ENCODE peak calls at places on chromosomes 13 and 19, in eight cellular contexts. P is cardiac fibroblast, X is AG04450, D is uterus, U is IMR-90, C is GM23338, K is kidney, V is bronchial epithelial cell. Q is an unnamed sample.

GRCh38 chr19:12660980-12661379 is 5.6 kb downstream of the MAN2B1 start:
- DNase-seq in P (no peak), X (no peak), D (no peak), U (no peak), C (no peak), K (no peak), V (no peak), Q (no peak)

GRCh38 chr19:9842834-9843625 is 7.9 kb downstream of the PIN1 start:
- DNase-seq in P (no peak), X (no peak), D (no peak), U (no peak), C (no peak), K (no peak), V (no peak), Q (no peak)

GRCh38 chr13:98293570-98294142 is 116.6 kb upstream of the RNF113B start:
- DNase-seq in P (no peak), X (no peak), D (no peak), U (peak), C (no peak), K (no peak), V (no peak), Q (no peak)

GRCh38 chr19:55210120-55210493 is 806 bp upstream of the PTPRH start:
- DNase-seq in P (peak), X (peak), D (no peak), U (peak), C (no peak), K (peak), V (peak), Q (no peak)

GRCh38 chr13:95679722-95680121 is 2.8 kb downstream of the DNAJC3 start:
- DNase-seq in P (no peak), X (no peak), D (no peak), U (no peak), C (no peak), K (no peak), V (no peak), Q (no peak)

GRCh38 chr13:113176292-113176691 is 17.8 kb downstream of the PROZ start:
- DNase-seq in P (no peak), X (no peak), D (no peak), U (no peak), C (no peak), K (no peak), V (no peak), Q (no peak)

GRCh38 chr13:73079359-73079758 is 20.6 kb downstream of the KLF5 start:
- DNase-seq in P (no peak), X (no peak), D (no peak), U (no peak), C (no peak), K (no peak), V (no peak), Q (no peak)

GRCh38 chr19:6626764-6627163 is 35.8 kb upstream of the CD70 start:
- DNase-seq in P (no peak), X (no peak), D (no peak), U (no peak), C (peak), K (no peak), V (no peak), Q (no peak)

GRCh38 chr13:98451676-98452105 is 125.2 kb downstream of the STK24 start:
- DNase-seq in P (peak), X (no peak), D (peak), U (peak), C (no peak), K (peak), V (no peak), Q (peak)

GRCh38 chr13:95704510-95704909 is 27.6 kb downstream of the DNAJC3 start:
- DNase-seq in P (no peak), X (no peak), D (no peak), U (no peak), C (peak), K (no peak), V (no peak), Q (no peak)

GRCh38 chr13:109787135-109787954 is 962 bp upstream of the IRS2 start:
- DNase-seq in P (peak), X (no peak), D (peak), U (peak), C (peak), K (peak), V (no peak), Q (no peak)

GRCh38 chr13:20828540-20829364 is 55.0 kb upstream of the EEF1AKMT1 start:
- DNase-seq in P (peak), X (no peak), D (no peak), U (peak), C (peak), K (no peak), V (peak), Q (no peak)

GRCh38 chr19:34173145-34173956 is 1.0 kb downstream of the LSM14A start:
- DNase-seq in P (peak), X (no peak), D (peak), U (peak), C (peak), K (peak), V (peak), Q (no peak)

GRCh38 chr13:29791997-29792775 is 58.2 kb downstream of the UBL3 start:
- DNase-seq in P (peak), X (no peak), D (no peak), U (peak), C (no peak), K (no peak), V (no peak), Q (no peak)

GRCh38 chr19:543912-544608 is at the start of gene GZMM:
- DNase-seq in P (no peak), X (no peak), D (no peak), U (no peak), C (no peak), K (peak), V (no peak), Q (no peak)

GRCh38 chr13:112905086-112905485 is 63.9 kb upstream of the MCF2L start:
- DNase-seq in P (no peak), X (no peak), D (no peak), U (no peak), C (no peak), K (no peak), V (no peak), Q (no peak)

GRCh38 chr13:32206097-32206740 is 108.9 kb downstream of the ZAR1L start:
- DNase-seq in P (no peak), X (no peak), D (no peak), U (peak), C (no peak), K (no peak), V (peak), Q (no peak)

GRCh38 chr13:31638577-31638976 is 100.7 kb upstream of the RXFP2 start:
- DNase-seq in P (peak), X (peak), D (no peak), U (peak), C (no peak), K (no peak), V (peak), Q (no peak)

GRCh38 chr13:100828226-100828625 is 153.6 kb upstream of the TMTC4 start:
- DNase-seq in P (no peak), X (no peak), D (no peak), U (no peak), C (peak), K (no peak), V (no peak), Q (no peak)

GRCh38 chr13:27037571-27037970 is 134.0 kb downstream of the USP12 start:
- DNase-seq in P (no peak), X (no peak), D (no peak), U (no peak), C (no peak), K (no peak), V (no peak), Q (no peak)

GRCh38 chr13:40533072-40533471 is 133.4 kb downstream of the FOXO1 start:
- DNase-seq in P (no peak), X (no peak), D (no peak), U (no peak), C (no peak), K (no peak), V (no peak), Q (no peak)

GRCh38 chr13:108120332-108120731 is 95.0 kb downstream of the LIG4 start:
- DNase-seq in P (no peak), X (no peak), D (no peak), U (no peak), C (peak), K (no peak), V (no peak), Q (no peak)

GRCh38 chr13:99316657-99317244 is 9.6 kb upstream of the GPR183 start:
- DNase-seq in P (no peak), X (no peak), D (no peak), U (no peak), C (no peak), K (no peak), V (no peak), Q (no peak)

GRCh38 chr19:40601061-40601973 is at the start of gene LTBP4:
- DNase-seq in P (peak), X (no peak), D (peak), U (no peak), C (peak), K (peak), V (no peak), Q (no peak)

GRCh38 chr19:40604647-40605200 is 3.6 kb downstream of the LTBP4 start:
- DNase-seq in P (no peak), X (no peak), D (peak), U (no peak), C (no peak), K (no peak), V (peak), Q (no peak)

GRCh38 chr19:40603719-40604646 is 2.8 kb downstream of the LTBP4 start:
- DNase-seq in P (peak), X (peak), D (peak), U (peak), C (peak), K (peak), V (peak), Q (peak)

GRCh38 chr19:40605201-40605971 is 4.2 kb downstream of the LTBP4 start:
- DNase-seq in P (peak), X (no peak), D (peak), U (peak), C (peak), K (peak), V (peak), Q (no peak)

GRCh38 chr19:40603071-40603718 is 2.0 kb downstream of the LTBP4 start:
- DNase-seq in P (peak), X (no peak), D (no peak), U (peak), C (peak), K (no peak), V (peak), Q (no peak)
- H3K4me3 ChIP-seq in P (peak), X (peak), D (peak), U (peak), C (peak), K (peak), V (peak), Q (peak)

DNA sequence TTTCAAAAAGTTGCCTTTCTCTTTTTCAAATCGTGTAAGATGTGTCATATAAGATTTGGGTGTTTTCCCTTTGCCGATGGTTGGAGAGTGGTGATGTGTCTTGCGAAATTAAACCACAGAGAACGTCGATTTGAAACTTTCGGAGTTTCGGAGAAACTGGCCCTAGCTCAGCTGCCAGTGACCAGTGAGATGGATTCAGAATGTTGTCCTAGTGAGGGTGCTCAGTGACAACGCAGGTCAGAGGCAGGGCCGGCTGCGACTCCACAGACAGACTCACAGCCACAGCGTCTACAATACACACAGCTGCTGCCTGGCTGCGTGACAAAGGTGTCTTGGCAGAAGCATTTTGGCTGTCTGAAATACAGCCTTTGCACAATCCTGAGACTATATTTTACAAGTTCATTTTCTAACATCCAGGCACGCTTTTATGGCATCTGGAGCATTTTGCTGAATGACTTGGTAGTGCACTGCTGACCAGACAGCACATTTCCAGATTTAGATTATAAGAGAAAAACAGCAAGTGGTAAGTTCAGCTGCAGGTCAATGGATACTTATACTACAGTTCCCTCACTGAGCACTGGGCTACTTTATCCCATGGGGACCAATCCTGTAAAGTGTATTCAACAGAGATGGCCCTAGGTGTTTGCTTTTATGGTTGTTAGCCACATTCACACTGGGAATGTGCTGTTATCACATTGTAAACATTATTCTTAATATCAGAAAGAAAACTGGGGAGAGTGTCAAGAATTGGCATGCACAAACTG is 207.5 kb downstream of the KCNRG start:
- DNase-seq in P (peak), X (no peak), D (peak), U (peak), C (no peak), K (peak), V (peak), Q (peak)
- TF ChIP-seq CTCF in P (no peak), X (no peak), D (no peak), U (no peak), C (no peak), K (no peak), V (no peak), Q (no peak)

DNA sequence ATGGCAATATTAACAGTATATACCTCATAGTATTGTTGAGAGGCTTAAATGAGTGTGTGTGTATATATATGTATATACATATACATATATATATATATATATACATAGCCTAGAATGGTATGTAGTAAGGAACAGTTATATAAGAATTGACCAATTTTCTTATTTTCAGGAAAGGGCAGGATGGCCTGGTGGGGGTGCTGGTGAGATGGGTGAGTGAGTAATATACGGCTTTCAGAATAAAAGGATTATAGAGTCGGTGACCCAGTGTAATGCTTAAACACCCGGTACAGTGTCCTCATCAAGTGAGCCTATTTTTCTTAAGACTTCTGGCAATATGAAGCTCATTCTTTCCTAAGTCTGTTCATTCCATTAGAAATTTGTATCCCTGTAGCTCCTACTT is 11.7 kb upstream of the FAM216B start:
- DNase-seq in P (peak), X (no peak), D (no peak), U (no peak), C (peak), K (no peak), V (no peak), Q (no peak)
- H3K4me3 ChIP-seq in P (no peak), X (no peak), D (no peak), U (no peak), C (no peak), K (no peak), V (no peak), Q (no peak)

DNA sequence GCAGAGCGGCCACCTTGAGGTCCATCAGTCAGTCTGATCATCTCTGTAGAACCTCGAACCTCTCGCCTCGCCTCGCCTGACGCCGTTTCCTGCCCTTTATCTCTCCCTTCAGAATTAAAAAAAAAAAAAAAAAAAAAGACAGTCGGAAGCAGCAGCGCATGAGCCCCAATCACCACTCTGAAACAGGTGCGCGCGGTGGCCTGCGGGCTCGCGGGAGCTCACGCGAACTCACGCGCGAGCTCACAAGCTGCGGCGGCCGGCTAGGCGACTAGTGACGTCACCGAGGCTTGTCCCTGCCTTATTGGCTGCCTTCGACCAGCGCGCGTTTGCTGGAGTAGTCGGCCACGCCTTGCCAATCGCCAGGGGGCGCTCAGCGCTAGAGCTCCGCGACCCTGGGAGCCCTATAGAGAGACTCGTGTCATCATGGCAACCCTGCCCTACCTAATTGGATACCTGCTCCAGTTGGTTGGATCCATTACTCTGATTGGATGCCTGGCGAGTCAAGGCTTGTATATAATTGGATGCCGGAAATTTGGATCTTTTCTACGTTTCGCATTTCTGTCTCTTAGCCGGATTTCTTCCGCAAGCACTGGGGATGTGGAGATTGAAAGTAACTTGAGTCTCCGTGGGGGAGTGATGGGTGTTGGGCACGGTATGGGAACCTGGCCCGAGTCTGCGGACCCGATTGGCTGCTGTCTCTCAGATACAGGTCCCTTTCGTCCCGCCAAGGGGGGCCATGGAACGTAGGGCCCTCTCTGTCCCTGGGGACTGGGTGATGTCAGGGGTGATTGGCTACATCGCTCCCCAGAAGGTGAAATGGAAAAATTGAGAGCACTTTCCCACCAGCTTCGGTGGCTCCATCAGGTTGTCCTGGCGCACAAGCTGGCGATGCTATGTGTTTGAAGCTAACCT is 31.6 kb downstream of the SYT3 start:
- DNase-seq in P (peak), X (peak), D (peak), U (peak), C (peak), K (peak), V (peak), Q (peak)
- TF ChIP-seq CTCF in P (peak), X (peak), D (peak), U (peak), C (peak), K (peak), V (no peak), Q (peak)

GRCh38 chr19:17753976-17754375 is 2.7 kb downstream of the FCHO1 start:
- DNase-seq in P (no peak), X (no peak), D (no peak), U (no peak), C (no peak), K (no peak), V (no peak), Q (no peak)

GRCh38 chr19:17752865-17753639 is 1.8 kb downstream of the FCHO1 start:
- DNase-seq in P (no peak), X (no peak), D (no peak), U (no peak), C (no peak), K (no peak), V (no peak), Q (no peak)

GRCh38 chr19:17749912-17750317 is 1.4 kb upstream of the FCHO1 start:
- DNase-seq in P (peak), X (no peak), D (no peak), U (no peak), C (no peak), K (no peak), V (no peak), Q (no peak)

GRCh38 chr19:17751103-17751911 is at the start of gene FCHO1:
- DNase-seq in P (no peak), X (no peak), D (no peak), U (no peak), C (no peak), K (peak), V (no peak), Q (no peak)

GRCh38 chr19:17751912-17752273 is 616 bp downstream of the FCHO1 start:
- DNase-seq in P (no peak), X (no peak), D (no peak), U (no peak), C (no peak), K (no peak), V (no peak), Q (no peak)
- H3K4me3 ChIP-seq in P (no peak), X (no peak), D (no peak), U (no peak), C (no peak), K (no peak), V (no peak), Q (no peak)